ENCODE peak calls at places on chromosomes 1 and 21, in four cellular contexts. B is neuronal stem cell, S is IMR-90, K is mesendoderm. P is an unnamed sample.

GRCh38 chr1:235960799-235961198 is 94.1 kb upstream of the LYST start:
- DNase-seq in K (no peak), B (no peak), S (no peak), P (no peak)

GRCh38 chr1:159598196-159598595 is 10.6 kb downstream of the APCS start:
- DNase-seq in B (no peak), K (peak), S (peak), P (peak)

GRCh38 chr1:28370220-28371010 is 875 bp downstream of the PHACTR4 start:
- DNase-seq in S (peak), B (no peak), K (peak), P (peak)

GRCh38 chr1:56310945-56311344 is 268.4 kb downstream of the PLPP3 start:
- DNase-seq in K (no peak), S (no peak), B (no peak), P (no peak)

GRCh38 chr1:151164732-151165280 is 896 bp downstream of the LYSMD1 start:
- DNase-seq in K (no peak), S (peak), B (no peak), P (no peak)

GRCh38 chr1:21268281-21269239 is 21.7 kb downstream of the ECE1 start:
- DNase-seq in K (no peak), B (no peak), S (no peak), P (no peak)

GRCh38 chr1:206566976-206567375 is 45.3 kb downstream of the EIF2D start:
- DNase-seq in K (no peak), B (no peak), S (no peak), P (no peak)

GRCh38 chr1:91283421-91283726 is 121.3 kb downstream of the HFM1 start:
- DNase-seq in B (no peak), K (peak), S (no peak), P (no peak)

GRCh38 chr1:235434001-235434400 is 66.8 kb downstream of the TBCE start:
- DNase-seq in S (no peak), K (no peak), B (no peak), P (no peak)

GRCh38 chr21:31866077-31866511 is 6.7 kb upstream of the HUNK start:
- DNase-seq in S (peak), K (peak), B (peak), P (peak)

GRCh38 chr21:45471229-45472052 is 66.5 kb downstream of the COL18A1 start:
- DNase-seq in K (no peak), S (peak), B (no peak), P (peak)

GRCh38 chr1:109598655-109599054 is 20.8 kb downstream of the GNAT2 start:
- DNase-seq in K (peak), S (no peak), B (peak), P (no peak)

GRCh38 chr1:59693431-59693830 is 121.3 kb upstream of the HOOK1 start:
- DNase-seq in B (no peak), S (no peak), K (no peak), P (no peak)

GRCh38 chr21:32991299-32991850 is 34.4 kb upstream of the OLIG2 start:
- DNase-seq in B (peak), K (no peak), S (no peak), P (no peak)

GRCh38 chr1:150017206-150017750 is 6.8 kb upstream of the OTUD7B start:
- DNase-seq in S (no peak), B (no peak), K (peak), P (no peak)

GRCh38 chr1:91851130-91852010 is 34.6 kb downstream of the TGFBR3 start:
- DNase-seq in S (peak), B (no peak), K (no peak), P (peak)

GRCh38 chr1:231242516-231243198 is 1.6 kb downstream of the GNPAT start:
- DNase-seq in S (peak), B (no peak), K (no peak), P (peak)

GRCh38 chr1:10494754-10495474 is 20.2 kb downstream of the PEX14 start:
- DNase-seq in S (peak), K (peak), B (peak), P (peak)

GRCh38 chr1:162056043-162056442 is 13.4 kb upstream of the NOS1AP start:
- DNase-seq in K (peak), S (peak), B (peak), P (peak)

GRCh38 chr1:212401838-212402582 is 12.7 kb downstream of the PACC1 start:
- DNase-seq in B (no peak), S (peak), K (no peak), P (peak)

GRCh38 chr1:95655321-95656020 is 421.5 kb downstream of the RWDD3 start:
- DNase-seq in K (no peak), S (no peak), B (no peak), P (no peak)

GRCh38 chr21:22575165-22575584 is 1577.0 kb downstream of the NCAM2 start:
- DNase-seq in S (no peak), K (peak), B (peak), P (no peak)

GRCh38 chr1:216223521-216223920 is 199.7 kb downstream of the USH2A start:
- DNase-seq in S (peak), K (no peak), B (no peak), P (peak)

GRCh38 chr1:217089239-217090014 is 366.2 kb upstream of the ESRRG start:
- DNase-seq in B (no peak), S (peak), K (no peak), P (peak)

GRCh38 chr21:26105819-26106218 is 64.8 kb downstream of the APP start:
- DNase-seq in B (no peak), S (no peak), K (no peak), P (no peak)
- H2BK15ac ChIP-seq in B (no peak), S (no peak), K (no peak), P (no peak)

GRCh38 chr21:29303301-29303700 is 4.6 kb downstream of the BACH1 start:
- DNase-seq in K (no peak), B (no peak), S (no peak), P (no peak)
- H3K4me3 ChIP-seq in K (no peak), B (no peak), S (no peak), P (peak)

GRCh38 chr1:114080511-114081144 is 73.0 kb downstream of the SYT6 start:
- DNase-seq in B (no peak), S (no peak), K (peak), P (no peak)
- H2BK15ac ChIP-seq in B (peak), S (no peak), K (no peak), P (no peak)

DNA sequence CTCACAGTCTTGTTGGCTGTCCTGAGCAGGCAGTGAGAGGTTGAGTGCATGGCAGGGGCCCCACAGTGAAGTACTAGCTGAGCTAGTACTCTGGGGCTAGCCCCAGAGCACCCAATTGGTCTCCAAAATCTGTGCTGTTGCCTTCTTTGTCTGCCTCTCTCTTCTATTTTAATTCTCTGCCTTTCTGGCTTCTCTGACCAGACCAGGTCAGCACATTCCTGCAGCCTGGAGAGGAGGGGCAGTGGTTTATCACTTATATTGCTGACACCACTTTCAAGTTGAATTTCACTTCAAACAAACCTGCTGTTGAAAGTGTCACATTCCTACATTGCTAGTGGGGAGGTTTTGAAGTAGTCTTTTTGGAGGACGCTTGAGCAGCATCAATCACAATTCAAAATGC is 628.7 kb downstream of the PTPRU start:
- DNase-seq in K (peak), S (no peak), B (no peak), P (no peak)
- H3K4me3 ChIP-seq in K (no peak), S (no peak), B (no peak), P (no peak)

DNA sequence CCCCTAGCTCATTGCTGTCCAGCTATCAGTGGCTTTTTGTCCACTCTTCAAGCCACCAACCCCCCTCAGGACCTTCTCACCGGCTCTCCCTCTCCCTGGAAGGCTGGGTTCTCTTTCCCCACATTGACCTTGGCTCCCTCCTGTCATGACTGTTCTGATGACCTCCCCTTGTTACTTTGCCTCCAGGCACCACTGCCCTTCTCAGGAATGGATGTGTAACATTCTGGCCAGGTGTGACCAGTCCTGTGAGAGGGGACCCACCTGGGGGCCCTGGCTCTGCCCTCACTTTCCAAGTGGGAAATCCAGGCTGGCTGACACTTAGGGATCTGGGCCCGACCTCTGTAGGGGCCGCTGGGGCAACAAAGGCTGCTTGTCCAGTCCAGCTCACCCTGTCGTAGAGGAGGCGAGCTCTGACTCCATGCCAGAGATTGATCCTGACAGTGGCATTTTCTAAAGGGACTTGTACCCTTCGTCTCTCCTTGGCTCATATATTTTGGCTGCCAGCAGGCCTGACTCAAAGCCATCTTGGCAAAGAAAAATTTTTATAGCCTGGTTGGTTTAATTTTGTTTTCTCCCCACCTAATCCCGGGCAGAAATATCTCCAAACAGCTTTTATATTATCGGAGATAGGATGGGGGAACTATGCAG is 37.9 kb upstream of the USP24 start:
- DNase-seq in S (no peak), B (no peak), K (no peak), P (no peak)
- H2BK15ac ChIP-seq in S (no peak), B (no peak), K (no peak), P (no peak)